ENCODE peak calls at places on chromosome 5, in four cellular contexts. A is HCT116, Y is GM12878, O is K562. F is an unnamed sample.

GRCh38 chr5:158727108-158727507 is 372.6 kb downstream of the EBF1 start:
- DNase-seq in Y (no peak), O (no peak), A (no peak), F (no peak)

GRCh38 chr5:20266068-20266467 is 278.1 kb upstream of the CDH18 start:
- DNase-seq in O (no peak), Y (no peak), A (no peak), F (no peak)

GRCh38 chr5:86861514-86861913 is 243.8 kb downstream of the COX7C start:
- DNase-seq in Y (no peak), A (no peak), O (no peak), F (no peak)

GRCh38 chr5:35785601-35786085 is 71.0 kb upstream of the IL7R start:
- DNase-seq in O (no peak), Y (no peak), A (no peak), F (no peak)

GRCh38 chr5:76709762-76710161 is 6.2 kb upstream of the F2R start:
- DNase-seq in Y (no peak), A (no peak), O (no peak), F (no peak)

GRCh38 chr5:109567374-109568044 is 122.2 kb upstream of the MAN2A1 start:
- DNase-seq in Y (no peak), A (no peak), O (peak; percentile 52), F (peak; percentile 10)

GRCh38 chr5:41414598-41414997 is 95.8 kb downstream of the PLCXD3 start:
- DNase-seq in Y (no peak), O (peak; percentile 7), A (peak; percentile 67), F (peak; percentile 79)

GRCh38 chr5:131163315-131164119 is 1.5 kb downstream of the HINT1 start:
- DNase-seq in O (peak; percentile 46), Y (no peak), A (no peak), F (peak; percentile 75)

GRCh38 chr5:127009784-127010183 is 20.6 kb downstream of the MARCHF3 start:
- DNase-seq in A (no peak), O (no peak), Y (no peak), F (no peak)

GRCh38 chr5:171342362-171343111 is 33.5 kb downstream of the TLX3 start:
- DNase-seq in Y (no peak), O (peak; percentile 71), A (peak; percentile 64), F (peak; percentile 52)

GRCh38 chr5:74441616-74442015 is 198.9 kb downstream of the ENC1 start:
- DNase-seq in O (no peak), A (no peak), Y (no peak), F (no peak)

GRCh38 chr5:42785756-42786155 is 25.9 kb downstream of the SELENOP start:
- DNase-seq in Y (no peak), A (no peak), O (no peak), F (no peak)

GRCh38 chr5:139709587-139710369 is 61.6 kb downstream of the CXXC5 start:
- DNase-seq in Y (no peak), O (peak; percentile 75), A (no peak), F (no peak)

GRCh38 chr5:171311698-171312083 is 2.6 kb downstream of the TLX3 start:
- DNase-seq in Y (no peak), A (no peak), O (no peak), F (no peak)

GRCh38 chr5:169979871-169980270 is 424 bp downstream of the INSYN2B start:
- DNase-seq in Y (no peak), O (no peak), A (no peak), F (no peak)

GRCh38 chr5:103232393-103232999 is 26.1 kb upstream of the MACIR start:
- DNase-seq in Y (no peak), A (peak; percentile 36), O (peak; percentile 52), F (peak; percentile 41)

GRCh38 chr5:73376618-73377170 is 71.9 kb downstream of the FOXD1 start:
- DNase-seq in Y (no peak), O (no peak), A (no peak), F (no peak)

GRCh38 chr5:177592905-177593304 is 902 bp downstream of the TMED9 start:
- DNase-seq in Y (no peak), A (no peak), O (no peak), F (no peak)

GRCh38 chr5:92378961-92379611 is 996.0 kb upstream of the ARRDC3 start:
- DNase-seq in O (no peak), A (no peak), Y (no peak), F (no peak)

GRCh38 chr5:149904293-149904886 is 40.2 kb downstream of the PDE6A start:
- DNase-seq in O (peak; percentile 36), Y (no peak), A (no peak), F (peak; percentile 51)

GRCh38 chr5:110956913-110957813 is 114.3 kb upstream of the TSLP start:
- DNase-seq in O (no peak), A (no peak), Y (no peak), F (no peak)

GRCh38 chr5:169098331-169099121 is 202.4 kb downstream of the SLIT3 start:
- DNase-seq in A (no peak), O (no peak), Y (no peak), F (no peak)

GRCh38 chr5:65808261-65808741 is 86.3 kb downstream of the NLN start:
- DNase-seq in O (no peak), A (no peak), Y (no peak), F (no peak)

GRCh38 chr5:152170350-152170749 is 234.7 kb downstream of the NMUR2 start:
- DNase-seq in Y (no peak), O (no peak), A (no peak), F (no peak)

GRCh38 chr5:148259288-148259687 is 9.3 kb upstream of the SPINK13 start:
- DNase-seq in A (no peak), Y (no peak), O (no peak), F (no peak)

GRCh38 chr5:38515648-38516047 is 40.8 kb downstream of the LIFR start:
- DNase-seq in Y (no peak), O (peak; percentile 6), A (peak; percentile 4), F (peak; percentile 17)

GRCh38 chr5:38515081-38515480 is 41.4 kb downstream of the LIFR start:
- DNase-seq in Y (no peak), A (no peak), O (no peak), F (no peak)

GRCh38 chr5:38524006-38524405 is 32.4 kb downstream of the LIFR start:
- DNase-seq in O (no peak), A (no peak), Y (no peak), F (no peak)

GRCh38 chr5:38519476-38519875 is 37.0 kb downstream of the LIFR start:
- DNase-seq in O (no peak), Y (no peak), A (no peak), F (no peak)

DNA sequence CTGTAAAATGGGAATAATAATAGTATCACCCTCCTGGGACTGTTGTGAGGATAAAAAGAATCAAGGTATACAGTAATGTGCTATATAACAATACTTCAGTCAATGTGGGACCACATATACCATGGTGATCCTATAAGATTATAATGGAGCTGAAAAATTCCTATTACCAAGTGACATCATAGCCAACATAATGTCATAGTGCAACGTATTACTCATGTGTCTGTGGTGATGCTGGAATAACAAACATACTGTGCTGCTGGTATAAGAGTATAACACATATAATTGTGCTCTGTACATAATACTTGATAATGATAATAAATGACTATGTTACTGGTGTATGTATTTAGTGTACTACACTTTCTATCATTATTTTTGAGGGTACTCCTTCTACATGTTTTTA is 38.1 kb downstream of the LIFR start:
- DNase-seq in Y (no peak), A (no peak), O (no peak), F (no peak)
- TF ChIP-seq ZBTB33 in Y (no peak), A (no peak), O (no peak), F (no peak)

GRCh38 chr5:132839426-132840301 is 9.2 kb upstream of the SHROOM1 start:
- DNase-seq in Y (no peak), A (no peak), O (no peak), F (peak; percentile 89)

GRCh38 chr5:132837868-132838267 is 7.4 kb upstream of the SHROOM1 start:
- DNase-seq in A (no peak), Y (no peak), O (no peak), F (peak; percentile 86)

GRCh38 chr5:132840896-132841818 is 10.7 kb upstream of the SHROOM1 start:
- DNase-seq in O (no peak), A (no peak), Y (no peak), F (no peak)

GRCh38 chr5:132838516-132839282 is 8.3 kb upstream of the SHROOM1 start:
- DNase-seq in O (no peak), A (no peak), Y (no peak), F (no peak)

DNA sequence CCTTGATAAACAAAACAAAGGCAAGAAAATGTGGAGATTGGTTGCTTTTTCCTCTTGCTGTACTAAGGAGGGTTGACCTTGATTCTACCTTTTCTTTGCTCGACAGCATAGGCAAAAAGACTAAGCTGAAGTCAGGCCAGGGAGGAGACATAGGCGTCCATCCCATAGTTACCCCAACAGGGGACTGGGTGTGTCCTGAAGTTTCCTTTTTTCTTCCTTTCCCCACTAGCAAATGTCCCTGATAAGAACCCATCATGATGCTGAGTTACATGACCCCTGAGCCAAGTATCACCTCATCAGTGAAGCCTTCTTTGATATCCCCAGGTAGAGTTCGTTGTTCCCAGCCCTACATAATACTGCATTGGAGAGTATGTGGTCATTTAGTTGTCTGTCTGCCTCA is 9.9 kb upstream of the SHROOM1 start:
- DNase-seq in O (no peak), A (no peak), Y (no peak), F (no peak)
- TF ChIP-seq POLR2A in O (no peak), A (no peak), Y (no peak), F (no peak)

GRCh38 chr5:180670586-180671359 is 21.4 kb upstream of the FLT4 start:
- DNase-seq in O (peak; percentile 73), Y (peak; percentile 15), A (peak; percentile 42), F (peak; percentile 19)
- TF ChIP-seq ZBTB33 in O (no peak), Y (no peak), A (no peak), F (no peak)

DNA sequence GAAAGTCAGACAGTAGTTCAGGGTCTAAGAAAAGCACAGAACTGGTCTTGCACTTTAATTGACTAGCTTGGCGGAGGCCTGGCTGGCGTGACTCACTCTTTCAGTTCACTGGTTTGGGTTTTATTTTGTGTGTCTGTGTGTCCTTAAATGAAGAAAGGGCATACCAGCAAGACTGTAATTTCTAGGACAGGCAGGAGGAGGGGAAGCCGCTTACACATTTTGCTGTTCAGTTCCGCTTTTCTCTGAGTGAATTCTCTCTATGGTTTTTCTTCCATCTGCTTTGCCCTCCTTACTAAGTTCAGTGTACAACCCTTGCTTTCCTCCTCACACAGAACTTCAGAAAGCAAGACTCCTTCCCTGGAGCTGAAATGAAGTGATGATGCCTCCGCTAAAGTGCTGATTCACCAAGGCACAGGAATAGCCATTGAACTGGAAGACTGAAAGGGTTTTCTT is 150.8 kb downstream of the MEF2C start:
- DNase-seq in Y (peak; percentile 94), A (no peak), O (no peak), F (no peak)
- TF ChIP-seq POLR2A in Y (no peak), A (no peak), O (no peak), F (no peak)

GRCh38 chr5:2726366-2726765 is 25.1 kb downstream of the IRX2 start:
- DNase-seq in Y (no peak), A (no peak), O (no peak), F (no peak)
- TF ChIP-seq ZBTB33 in Y (no peak), A (no peak), O (no peak), F (no peak)